ENCODE peak calls at places on chromosomes 7 and 10, in seven cellular contexts. One of them, this sample, is unnamed.

GRCh38 chr10:87691515-87692070 is 31.9 kb downstream of the PAPSS2 start:
- DNase-seq in GM12878: no peak
- DNase-seq in K562: no peak
- DNase-seq in H1: no peak
- DNase-seq in HCT116: no peak
- DNase-seq in SK-N-SH: no peak
- DNase-seq in HepG2: no peak
- DNase-seq in this sample: no peak

GRCh38 chr10:119235381-119235780 is 28.0 kb downstream of the GRK5 start:
- DNase-seq in HepG2: no peak
- DNase-seq in H1: no peak
- DNase-seq in HCT116: no peak
- DNase-seq in SK-N-SH: no peak
- DNase-seq in GM12878: no peak
- DNase-seq in K562: no peak
- DNase-seq in this sample: no peak

GRCh38 chr10:132546567-132547420 is 9.2 kb downstream of the INPP5A start:
- DNase-seq in H1: no peak
- DNase-seq in K562: no peak
- DNase-seq in SK-N-SH: no peak
- DNase-seq in HepG2: no peak
- DNase-seq in GM12878: no peak
- DNase-seq in HCT116: no peak
- DNase-seq in this sample: no peak

GRCh38 chr10:116699783-116700150 is 42.6 kb downstream of the HSPA12A start:
- DNase-seq in GM12878: no peak
- DNase-seq in K562: no peak
- DNase-seq in HepG2: no peak
- DNase-seq in SK-N-SH: no peak
- DNase-seq in HCT116: no peak
- DNase-seq in H1: no peak
- DNase-seq in this sample: no peak

GRCh38 chr10:14126697-14127440 is 203.9 kb downstream of the FRMD4A start:
- DNase-seq in H1: no peak
- DNase-seq in HepG2: no peak
- DNase-seq in K562: no peak
- DNase-seq in HCT116: no peak
- DNase-seq in SK-N-SH: no peak
- DNase-seq in GM12878: no peak
- DNase-seq in this sample: no peak

GRCh38 chr7:91193141-91193540 is 71.1 kb upstream of the FZD1 start:
- DNase-seq in GM12878: no peak
- DNase-seq in HepG2: no peak
- DNase-seq in SK-N-SH: no peak
- DNase-seq in K562: no peak
- DNase-seq in HCT116: no peak
- DNase-seq in H1: no peak
- DNase-seq in this sample: no peak

GRCh38 chr10:62980697-62981495 is 152.2 kb upstream of the NRBF2 start:
- DNase-seq in H1: no peak
- DNase-seq in GM12878: no peak
- DNase-seq in HepG2: no peak
- DNase-seq in SK-N-SH: no peak
- DNase-seq in K562: no peak
- DNase-seq in HCT116: no peak
- DNase-seq in this sample: no peak

GRCh38 chr10:125003901-125004467 is 62.1 kb downstream of the ZRANB1 start:
- DNase-seq in HCT116: no peak
- DNase-seq in SK-N-SH: peak; percentile 31
- DNase-seq in GM12878: no peak
- DNase-seq in H1: no peak
- DNase-seq in HepG2: no peak
- DNase-seq in K562: no peak
- DNase-seq in this sample: no peak

GRCh38 chr10:121457729-121458128 is 140.5 kb downstream of the FGFR2 start:
- DNase-seq in HCT116: no peak
- DNase-seq in HepG2: no peak
- DNase-seq in GM12878: no peak
- DNase-seq in SK-N-SH: no peak
- DNase-seq in K562: no peak
- DNase-seq in H1: no peak
- DNase-seq in this sample: no peak

GRCh38 chr7:120867932-120868331 is 10.0 kb upstream of the TSPAN12 start:
- DNase-seq in GM12878: no peak
- DNase-seq in HepG2: no peak
- DNase-seq in H1: no peak
- DNase-seq in SK-N-SH: no peak
- DNase-seq in HCT116: no peak
- DNase-seq in K562: no peak
- DNase-seq in this sample: no peak

GRCh38 chr10:91820144-91820543 is 21.9 kb downstream of the TNKS2 start:
- DNase-seq in K562: no peak
- DNase-seq in SK-N-SH: no peak
- DNase-seq in HCT116: no peak
- DNase-seq in GM12878: no peak
- DNase-seq in H1: no peak
- DNase-seq in HepG2: no peak
- DNase-seq in this sample: no peak

GRCh38 chr10:98638920-98639319 is 192.2 kb upstream of the HPS1 start:
- DNase-seq in K562: no peak
- DNase-seq in HepG2: no peak
- DNase-seq in HCT116: no peak
- DNase-seq in SK-N-SH: no peak
- DNase-seq in H1: no peak
- DNase-seq in GM12878: no peak
- DNase-seq in this sample: no peak

GRCh38 chr7:149662591-149663095 is 110.7 kb downstream of the ZNF467 start:
- DNase-seq in SK-N-SH: peak; percentile 44
- DNase-seq in GM12878: peak; percentile 8
- DNase-seq in H1: peak; percentile 96
- DNase-seq in K562: peak; percentile 81
- DNase-seq in HCT116: peak; percentile 82
- DNase-seq in HepG2: peak; percentile 75
- DNase-seq in this sample: no peak

GRCh38 chr7:7257899-7258692 is 75.8 kb downstream of the C1GALT1 start:
- DNase-seq in SK-N-SH: no peak
- DNase-seq in K562: no peak
- DNase-seq in H1: no peak
- DNase-seq in HCT116: no peak
- DNase-seq in HepG2: no peak
- DNase-seq in GM12878: peak; percentile 86
- DNase-seq in this sample: no peak

GRCh38 chr10:1213252-1213651 is 157.1 kb downstream of the WDR37 start:
- DNase-seq in SK-N-SH: no peak
- DNase-seq in H1: no peak
- DNase-seq in HepG2: no peak
- DNase-seq in GM12878: no peak
- DNase-seq in K562: no peak
- DNase-seq in HCT116: no peak
- DNase-seq in this sample: no peak

GRCh38 chr10:87850742-87851205 is 12.6 kb downstream of the KLLN start:
- DNase-seq in HCT116: no peak
- DNase-seq in K562: peak; percentile 14
- DNase-seq in GM12878: no peak
- DNase-seq in SK-N-SH: peak; percentile 57
- DNase-seq in HepG2: peak; percentile 67
- DNase-seq in H1: no peak
- DNase-seq in this sample: peak; percentile 88

GRCh38 chr10:70730955-70731354 is 54.2 kb downstream of the TBATA start:
- DNase-seq in K562: no peak
- DNase-seq in H1: no peak
- DNase-seq in HCT116: no peak
- DNase-seq in GM12878: no peak
- DNase-seq in SK-N-SH: no peak
- DNase-seq in HepG2: no peak
- DNase-seq in this sample: no peak

GRCh38 chr7:29806793-29807178 is 478 bp downstream of the WIPF3 start:
- DNase-seq in SK-N-SH: peak; percentile 86
- DNase-seq in HepG2: no peak
- DNase-seq in H1: peak; percentile 63
- DNase-seq in K562: peak; percentile 63
- DNase-seq in GM12878: no peak
- DNase-seq in HCT116: no peak
- DNase-seq in this sample: no peak

GRCh38 chr7:158282461-158283001 is 305.1 kb downstream of the PTPRN2 start:
- DNase-seq in K562: no peak
- DNase-seq in SK-N-SH: no peak
- DNase-seq in HepG2: no peak
- DNase-seq in GM12878: no peak
- DNase-seq in HCT116: no peak
- DNase-seq in H1: no peak
- DNase-seq in this sample: no peak

GRCh38 chr7:95526128-95526738 is 40.5 kb downstream of the ASB4 start:
- DNase-seq in SK-N-SH: no peak
- DNase-seq in GM12878: no peak
- DNase-seq in HepG2: peak; percentile 41
- DNase-seq in K562: no peak
- DNase-seq in HCT116: no peak
- DNase-seq in H1: no peak
- DNase-seq in this sample: no peak

GRCh38 chr10:79223346-79224048 is 123.8 kb upstream of the PPIF start:
- DNase-seq in SK-N-SH: peak; percentile 86
- DNase-seq in H1: no peak
- DNase-seq in K562: no peak
- DNase-seq in GM12878: no peak
- DNase-seq in HepG2: no peak
- DNase-seq in HCT116: no peak
- DNase-seq in this sample: no peak

GRCh38 chr10:107994621-107995274 is 830.2 kb upstream of the SORCS1 start:
- DNase-seq in GM12878: no peak
- DNase-seq in HepG2: no peak
- DNase-seq in HCT116: no peak
- DNase-seq in K562: no peak
- DNase-seq in SK-N-SH: no peak
- DNase-seq in H1: no peak
- DNase-seq in this sample: no peak

GRCh38 chr10:77004917-77005564 is 632.6 kb downstream of the KCNMA1 start:
- DNase-seq in HCT116: peak; percentile 18
- DNase-seq in H1: peak; percentile 47
- DNase-seq in K562: peak; percentile 54
- DNase-seq in GM12878: no peak
- DNase-seq in SK-N-SH: peak; percentile 52
- DNase-seq in HepG2: peak; percentile 32
- DNase-seq in this sample: peak; percentile 52

GRCh38 chr7:45435846-45436245 is 138.3 kb upstream of the ADCY1 start:
- DNase-seq in HepG2: no peak
- DNase-seq in HCT116: no peak
- DNase-seq in K562: no peak
- DNase-seq in SK-N-SH: no peak
- DNase-seq in H1: no peak
- DNase-seq in GM12878: no peak
- DNase-seq in this sample: no peak

DNA sequence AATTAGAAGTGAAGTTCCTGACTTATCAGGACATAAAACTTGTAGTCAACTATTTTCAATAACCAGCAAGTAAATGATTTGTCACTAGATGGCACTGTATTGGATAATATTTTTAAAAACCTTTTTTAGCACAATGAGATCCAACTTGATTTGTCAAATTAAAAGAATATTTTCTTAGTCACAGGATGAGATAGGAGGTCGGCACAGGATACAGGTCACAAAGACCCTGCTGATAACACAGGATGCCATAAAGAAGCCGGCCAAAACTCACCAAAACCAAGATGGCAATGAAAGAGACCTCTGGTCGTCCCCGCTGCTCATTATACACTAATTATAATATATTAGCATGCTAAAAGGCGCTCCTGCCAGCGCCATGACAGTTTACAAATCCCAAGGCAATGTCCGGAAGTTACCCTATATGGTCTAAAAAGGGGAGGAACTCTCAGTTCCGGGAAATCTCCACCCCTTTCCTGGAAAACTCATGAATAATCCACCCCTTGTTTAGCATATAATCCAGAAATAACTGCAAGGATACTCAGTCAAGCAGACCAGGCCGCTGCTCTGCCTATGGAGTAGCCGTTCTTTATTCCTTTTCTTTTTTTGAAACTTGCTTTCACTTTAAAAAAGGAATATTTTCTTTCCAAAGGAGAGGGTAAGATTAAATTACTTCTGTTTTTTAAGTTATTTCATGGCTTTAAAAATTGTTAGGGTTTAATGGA is 255.7 kb upstream of the MKLN1 start:
- DNase-seq in SK-N-SH: peak; percentile 37
- DNase-seq in HCT116: no peak
- DNase-seq in K562: peak; percentile 61
- DNase-seq in GM12878: no peak
- DNase-seq in H1: no peak
- DNase-seq in HepG2: no peak
- DNase-seq in this sample: no peak
- TF ChIP-seq JUND in SK-N-SH: no peak
- TF ChIP-seq JUND in HCT116: no peak
- TF ChIP-seq JUND in K562: no peak
- TF ChIP-seq JUND in GM12878: no peak
- TF ChIP-seq JUND in H1: no peak
- TF ChIP-seq JUND in HepG2: no peak
- TF ChIP-seq JUND in this sample: no peak

DNA sequence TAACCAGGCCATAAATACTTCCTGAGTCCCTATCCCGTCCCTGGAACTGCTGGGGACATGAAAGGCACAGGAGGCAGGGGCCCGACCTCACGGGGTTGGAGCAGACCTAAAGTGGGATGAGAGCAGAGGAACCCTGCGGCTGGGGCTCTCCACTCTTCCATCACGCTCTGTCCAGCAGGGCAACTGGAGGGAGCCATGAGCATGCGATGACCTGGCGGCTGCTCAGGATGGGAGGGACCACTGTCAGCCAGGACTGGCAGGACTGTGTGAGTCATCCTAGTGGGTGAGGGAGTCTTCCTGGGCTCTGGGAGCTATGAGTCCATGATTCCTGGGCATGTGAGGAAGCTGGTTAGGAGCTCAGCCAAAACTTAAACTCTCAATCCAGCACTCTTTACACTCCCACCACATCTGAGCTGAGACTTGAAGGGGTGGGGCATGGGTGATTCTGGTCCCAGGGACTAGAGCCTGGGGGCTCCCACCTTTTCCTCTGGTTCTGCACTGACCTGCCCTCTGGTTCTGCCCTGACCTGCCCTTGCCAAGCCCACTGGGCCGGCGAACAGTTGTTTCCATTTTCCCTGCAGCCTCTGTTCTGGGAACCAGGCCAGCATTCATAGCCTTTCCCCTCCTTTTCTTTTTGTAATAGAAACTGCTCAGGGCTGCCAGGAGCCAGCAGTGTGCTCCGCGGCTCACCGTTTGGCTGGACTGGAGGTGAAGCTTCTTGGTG is 47.1 kb downstream of the SYPL1 start:
- DNase-seq in K562: no peak
- DNase-seq in H1: no peak
- DNase-seq in HCT116: peak; percentile 82
- DNase-seq in SK-N-SH: peak; percentile 82
- DNase-seq in GM12878: no peak
- DNase-seq in HepG2: peak; percentile 78
- DNase-seq in this sample: peak; percentile 86
- TF ChIP-seq JUND in K562: peak; percentile 89
- TF ChIP-seq JUND in H1: no peak
- TF ChIP-seq JUND in HCT116: peak; percentile 85
- TF ChIP-seq JUND in SK-N-SH: no peak
- TF ChIP-seq JUND in GM12878: no peak
- TF ChIP-seq JUND in HepG2: peak; percentile 85
- TF ChIP-seq JUND in this sample: no peak

GRCh38 chr10:75127481-75127880 is 16.0 kb downstream of the SAMD8 start:
- DNase-seq in HCT116: no peak
- DNase-seq in SK-N-SH: no peak
- DNase-seq in K562: no peak
- DNase-seq in HepG2: no peak
- DNase-seq in H1: no peak
- DNase-seq in GM12878: no peak
- DNase-seq in this sample: no peak
- TF ChIP-seq JUND in HCT116: no peak
- TF ChIP-seq JUND in SK-N-SH: no peak
- TF ChIP-seq JUND in K562: no peak
- TF ChIP-seq JUND in HepG2: no peak
- TF ChIP-seq JUND in H1: no peak
- TF ChIP-seq JUND in GM12878: no peak
- TF ChIP-seq JUND in this sample: no peak

GRCh38 chr7:116836080-116836479 is 26.3 kb upstream of the CAPZA2 start:
- DNase-seq in K562: no peak
- DNase-seq in H1: no peak
- DNase-seq in HepG2: no peak
- DNase-seq in SK-N-SH: no peak
- DNase-seq in HCT116: no peak
- DNase-seq in GM12878: no peak
- DNase-seq in this sample: no peak
- TF ChIP-seq JUND in K562: no peak
- TF ChIP-seq JUND in H1: no peak
- TF ChIP-seq JUND in HepG2: no peak
- TF ChIP-seq JUND in SK-N-SH: no peak
- TF ChIP-seq JUND in HCT116: no peak
- TF ChIP-seq JUND in GM12878: no peak
- TF ChIP-seq JUND in this sample: no peak